ENCODE peak calls at places on chromosomes 11 and 22, in nine cellular contexts. J, Z, B, P, W, R, C, K and U are unnamed samples. For H3K4me1, the result is how much of the 10 kb centered on the place peaks cover.

GRCh38 chr11:126456783-126457542 is 101.5 kb downstream of the ST3GAL4 start:
- DNase-seq in Z (no peak), K (no peak), W (no peak), P (no peak), R (no peak), B (no peak), C (no peak), J (no peak), U (no peak)

GRCh38 chr11:15929371-15929801 is 427.0 kb downstream of the SOX6 start:
- DNase-seq in B (peak), Z (no peak), R (no peak), J (no peak), P (no peak), K (no peak), C (no peak), W (no peak), U (no peak)

GRCh38 chr11:45374632-45375031 is 88.5 kb upstream of the SYT13 start:
- DNase-seq in W (no peak), P (no peak), J (no peak), R (no peak), K (no peak), B (no peak), C (no peak), Z (no peak), U (no peak)

GRCh38 chr11:27217948-27218410 is 145.0 kb downstream of the CCDC34 start:
- DNase-seq in R (no peak), K (no peak), C (no peak), J (no peak), P (no peak), W (peak), B (no peak), Z (no peak), U (no peak)

GRCh38 chr11:63518548-63518947 is 12.7 kb downstream of the LGALS12 start:
- DNase-seq in J (no peak), B (no peak), R (peak), W (no peak), P (no peak), K (no peak), C (no peak), Z (no peak), U (no peak)

GRCh38 chr22:37626556-37627075 is 12.9 kb upstream of the SH3BP1 start:
- DNase-seq in R (no peak), K (no peak), W (no peak), B (no peak), J (no peak), C (no peak), Z (no peak), P (no peak), U (no peak)

GRCh38 chr11:116970485-116971292 is 127.5 kb downstream of the SIK3 start:
- DNase-seq in J (no peak), W (no peak), R (peak), Z (no peak), P (no peak), K (no peak), C (no peak), B (no peak), U (no peak)

GRCh38 chr11:20669833-20670684 is 673 bp downstream of the NELL1 start:
- DNase-seq in Z (no peak), W (no peak), P (no peak), C (no peak), J (no peak), R (no peak), K (no peak), B (peak), U (no peak)

GRCh38 chr11:28343304-28344233 is 235.4 kb downstream of the METTL15 start:
- DNase-seq in W (no peak), J (no peak), Z (no peak), B (peak), K (no peak), P (no peak), R (peak), C (no peak), U (no peak)

DNA sequence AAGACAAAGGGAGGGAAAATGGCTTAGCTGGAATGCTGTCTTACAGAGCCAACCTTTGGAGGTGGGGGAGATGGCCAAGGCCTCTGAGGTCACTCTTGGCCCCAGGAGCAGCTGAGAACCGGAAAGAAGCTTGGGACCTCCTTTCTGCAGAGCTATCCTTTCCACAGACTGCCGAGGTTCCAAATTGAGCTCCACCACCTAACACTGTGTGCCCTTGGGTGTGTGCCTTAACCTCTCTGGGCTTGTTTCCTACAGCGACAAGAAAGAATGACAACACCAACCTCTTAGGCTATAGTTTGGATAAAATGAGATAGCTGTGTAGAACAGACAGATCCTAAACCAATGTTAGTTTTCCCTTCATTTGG is 23.2 kb downstream of the RTN4RL2 start:
- DNase-seq in R (no peak), C (no peak), B (no peak), J (no peak), Z (no peak), P (no peak), W (no peak), K (no peak), U (no peak)
- H3K4me3 ChIP-seq in R (no peak), C (no peak), B (no peak), J (no peak), Z (no peak), P (no peak), W (no peak), K (no peak), U (no peak)

DNA sequence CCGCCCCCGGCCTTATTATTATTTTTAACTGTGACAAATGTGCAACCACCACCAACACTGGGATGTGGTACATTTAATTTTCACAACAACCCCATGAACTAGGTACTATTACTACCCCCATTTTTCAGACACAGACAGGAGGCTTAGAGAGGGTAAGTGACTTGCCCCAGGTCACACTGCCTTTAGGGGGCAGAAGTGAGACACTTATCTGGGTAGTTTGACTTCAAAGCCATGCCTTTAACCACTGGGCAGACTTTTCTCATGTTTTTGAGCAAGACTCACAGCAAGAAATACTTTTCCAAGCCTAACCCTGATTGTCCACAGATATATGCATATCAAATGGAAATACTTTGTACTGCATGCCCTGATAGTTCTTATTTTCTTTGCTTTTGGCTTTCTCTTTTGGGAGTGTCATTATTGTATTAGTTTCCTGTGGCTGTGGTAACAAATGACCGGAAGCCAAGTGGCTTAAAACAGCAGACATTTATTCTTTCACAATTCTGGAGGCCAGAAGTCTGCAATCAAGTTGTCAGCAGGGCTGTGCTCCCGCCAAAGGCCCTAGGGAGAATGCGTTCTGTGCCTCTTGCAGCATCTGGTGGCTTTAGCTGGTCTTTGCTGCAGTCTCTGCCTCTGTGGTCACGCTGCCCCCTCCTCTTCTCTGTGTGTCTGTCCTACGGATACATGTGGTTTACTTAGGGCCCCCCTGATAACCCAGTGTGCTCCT is 110.8 kb downstream of the GRIK4 start:
- DNase-seq in C (no peak), K (no peak), Z (no peak), J (no peak), W (no peak), R (peak), P (peak), B (no peak), U (no peak)
- TF ChIP-seq CTCF in C (no peak), K (no peak), Z (no peak), J (no peak), W (no peak), R (peak), P (no peak), B (peak), U (peak)

DNA sequence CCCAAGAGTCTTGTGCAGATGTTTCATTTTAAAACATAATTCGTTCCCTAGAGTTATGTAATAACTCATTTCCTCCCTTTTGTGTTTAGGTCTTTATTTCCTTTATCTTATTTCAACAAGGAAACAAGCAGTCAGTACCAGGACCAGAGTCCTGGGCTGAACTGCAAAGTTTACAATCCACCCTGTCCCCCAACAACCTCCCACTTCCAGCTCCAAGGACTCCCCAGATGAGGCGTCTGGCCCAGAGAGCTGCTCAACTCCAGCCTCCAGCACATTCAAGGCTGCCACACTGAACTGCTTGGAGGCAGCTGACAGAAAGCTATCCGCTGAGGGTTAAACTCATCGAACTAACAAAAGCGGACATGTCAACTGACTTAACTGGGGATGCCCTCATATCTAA is 4.5 kb downstream of the POLDIP3 start:
- DNase-seq in Z (no peak), W (no peak), C (no peak), J (no peak), P (no peak), R (no peak), K (no peak), B (no peak), U (no peak)
- H3K4me1 ChIP-seq in Z (under half), W (half or more), C (under half), J (half or more), P (half or more), R (under half), K (under half), B (under half), U (under half)

DNA sequence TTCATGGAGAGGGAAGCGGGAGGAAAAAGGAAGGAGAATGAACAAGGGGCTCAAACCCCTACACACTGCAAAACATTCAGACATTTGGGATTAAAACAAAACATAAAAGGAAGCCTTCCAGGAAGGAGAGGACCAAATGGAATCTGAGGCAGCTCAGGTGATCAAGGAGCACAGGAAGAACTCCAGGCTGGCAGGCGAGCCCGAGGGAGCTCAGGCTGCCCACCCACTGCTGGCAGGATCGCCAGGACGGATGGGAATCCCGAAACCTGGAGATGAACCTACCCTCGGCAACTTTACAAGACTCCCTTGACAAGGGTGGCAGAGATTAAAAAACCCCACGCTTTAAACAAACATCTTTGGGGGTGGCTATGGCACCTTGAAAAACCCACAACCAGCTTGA is 5.0 kb upstream of the PYGM start:
- DNase-seq in J (peak), P (no peak), R (no peak), C (peak), Z (no peak), W (peak), K (no peak), B (peak), U (no peak)
- H3K4me3 ChIP-seq in J (no peak), P (no peak), R (no peak), C (no peak), Z (no peak), W (no peak), K (no peak), B (no peak), U (no peak)

GRCh38 chr11:109109150-109109549 is 312.8 kb upstream of the C11orf87 start:
- DNase-seq in C (no peak), W (no peak), P (no peak), Z (no peak), J (no peak), K (no peak), R (no peak), B (no peak), U (no peak)

GRCh38 chr11:109109916-109110315 is 312.1 kb upstream of the C11orf87 start:
- DNase-seq in C (no peak), K (no peak), J (no peak), Z (no peak), W (no peak), R (no peak), B (no peak), P (no peak), U (no peak)

GRCh38 chr11:109106201-109106906 is 315.6 kb upstream of the C11orf87 start:
- DNase-seq in R (no peak), J (no peak), P (no peak), Z (no peak), B (peak), C (no peak), K (no peak), W (no peak), U (no peak)
- TF ChIP-seq CTCF in R (no peak), J (no peak), P (no peak), Z (no peak), B (no peak), C (no peak), K (no peak), W (no peak), U (no peak)

GRCh38 chr11:122114976-122115375 is 1.0 kb downstream of the BLID start:
- DNase-seq in P (no peak), W (no peak), J (no peak), R (no peak), K (no peak), C (no peak), Z (no peak), B (no peak), U (no peak)
- H3K4me1 ChIP-seq in P (under half), W (under half), J (under half), R (under half), K (under half), C (under half), Z (under half), B (under half), U (under half)

GRCh38 chr22:50271519-50271970 is 1.4 kb upstream of the MAPK11 start:
- DNase-seq in Z (peak), W (peak), P (peak), R (peak), J (no peak), B (peak), C (no peak), K (peak), U (peak)
- H3K4me3 ChIP-seq in Z (peak), W (no peak), P (peak), R (peak), J (peak), B (peak), C (peak), K (peak), U (peak)